ENCODE peak calls at places on chromosome 22, in six cellular contexts. K, U, F, T, R and O are unnamed samples.

GRCh38 chr22:46764140-46764680 is 1.8 kb downstream of the TBC1D22A start:
- DNase-seq in F (no peak), U (no peak), R (no peak), T (no peak), K (no peak), O (no peak)

GRCh38 chr22:19143967-19144400 is 467 bp downstream of the ESS2 start:
- DNase-seq in R (no peak), K (no peak), U (peak; percentile 11), F (no peak), T (no peak), O (no peak)

GRCh38 chr22:38267086-38267485 is 5.7 kb downstream of the TMEM184B start:
- DNase-seq in K (peak; percentile 87), U (no peak), R (no peak), T (no peak), F (no peak), O (peak; percentile 59)

GRCh38 chr22:37910863-37911262 is 4.8 kb downstream of the MICALL1 start:
- DNase-seq in R (no peak), T (no peak), K (no peak), F (peak; percentile 19), U (no peak), O (no peak)

GRCh38 chr22:25996669-25997068 is 172.6 kb upstream of the SEZ6L start:
- DNase-seq in T (no peak), F (no peak), R (no peak), K (no peak), U (no peak), O (no peak)

GRCh38 chr22:45201678-45202332 is 38.1 kb downstream of the NUP50 start:
- DNase-seq in F (peak; percentile 51), R (no peak), U (peak; percentile 79), K (no peak), T (no peak), O (no peak)

GRCh38 chr22:45336971-45337431 is 27.3 kb downstream of the FAM118A start:
- DNase-seq in U (peak; percentile 8), R (peak; percentile 84), K (peak; percentile 88), F (no peak), T (no peak), O (no peak)

GRCh38 chr22:46071451-46072029 is 78.8 kb upstream of the PPARA start:
- DNase-seq in T (no peak), R (peak; percentile 92), U (peak; percentile 77), K (peak; percentile 97), F (peak; percentile 99), O (no peak)

GRCh38 chr22:28855355-28856094 is 27.8 kb upstream of the ZNRF3 start:
- DNase-seq in R (no peak), U (peak; percentile 64), F (peak; percentile 79), T (peak; percentile 68), K (peak; percentile 57), O (peak; percentile 60)

GRCh38 chr22:50329236-50329635 is 2.4 kb upstream of the DENND6B start:
- DNase-seq in K (no peak), U (peak; percentile 77), R (no peak), F (no peak), T (no peak), O (no peak)

GRCh38 chr22:25774575-25775026 is 32.6 kb downstream of the MYO18B start:
- DNase-seq in T (peak; percentile 62), U (no peak), R (no peak), F (peak; percentile 51), K (no peak), O (no peak)

GRCh38 chr22:45548991-45549736 is 46.5 kb downstream of the FBLN1 start:
- DNase-seq in R (no peak), T (no peak), K (no peak), F (peak; percentile 33), U (peak; percentile 87), O (no peak)

GRCh38 chr22:23789638-23790037 is 2.9 kb downstream of the SMARCB1 start:
- DNase-seq in F (peak; percentile 27), K (no peak), T (no peak), R (no peak), U (no peak), O (no peak)

GRCh38 chr22:46001426-46002106 is 24.6 kb upstream of the WNT7B start:
- DNase-seq in R (no peak), F (peak; percentile 100), K (no peak), U (no peak), T (no peak), O (no peak)

GRCh38 chr22:36350751-36351594 is 36.8 kb downstream of the MYH9 start:
- DNase-seq in F (peak; percentile 36), U (peak; percentile 51), R (peak; percentile 62), K (no peak), T (no peak), O (no peak)

GRCh38 chr22:41963453-41964105 is 5.7 kb upstream of the SEPTIN3 start:
- DNase-seq in F (no peak), U (no peak), K (no peak), R (no peak), T (no peak), O (no peak)

GRCh38 chr22:27667121-27667843 is 134.3 kb downstream of the MN1 start:
- DNase-seq in F (no peak), T (no peak), U (no peak), K (peak; percentile 48), R (no peak), O (no peak)

GRCh38 chr22:49574861-49575702 is 252.6 kb downstream of the BRD1 start:
- DNase-seq in R (peak; percentile 25), U (no peak), K (no peak), T (no peak), F (no peak), O (no peak)

GRCh38 chr22:31897842-31898241 is 46.5 kb upstream of the YWHAH start:
- DNase-seq in F (peak; percentile 13), U (peak; percentile 6), R (no peak), K (no peak), T (no peak), O (no peak)

GRCh38 chr22:37765953-37766566 is 41.7 kb upstream of the GCAT start:
- DNase-seq in K (no peak), U (no peak), T (no peak), R (no peak), F (no peak), O (no peak)

GRCh38 chr22:49240472-49240871 is 587.2 kb downstream of the BRD1 start:
- DNase-seq in R (no peak), U (no peak), T (no peak), F (no peak), K (no peak), O (no peak)

GRCh38 chr22:42951093-42951710 is 63.7 kb downstream of the PACSIN2 start:
- DNase-seq in U (no peak), K (no peak), F (no peak), T (no peak), R (no peak), O (no peak)

GRCh38 chr22:29831186-29831921 is 6.7 kb downstream of the ASCC2 start:
- DNase-seq in F (no peak), T (no peak), R (no peak), K (no peak), U (no peak), O (no peak)

GRCh38 chr22:20606041-20606783 is 98.8 kb downstream of the MED15 start:
- DNase-seq in T (peak; percentile 74), U (peak; percentile 82), R (peak; percentile 84), K (peak; percentile 22), F (peak; percentile 82), O (peak; percentile 61)

GRCh38 chr22:30214703-30215405 is 31.7 kb downstream of the LIF start:
- DNase-seq in R (no peak), T (no peak), K (no peak), U (no peak), F (peak; percentile 51), O (no peak)

GRCh38 chr22:39219071-39220050 is 25.4 kb downstream of the PDGFB start:
- DNase-seq in K (no peak), F (peak; percentile 40), T (no peak), R (peak; percentile 2), U (no peak), O (no peak)

GRCh38 chr22:24580276-24580675 is 12.6 kb downstream of the LRRC75B start:
- DNase-seq in F (no peak), T (no peak), R (no peak), K (no peak), U (peak; percentile 97), O (no peak)

GRCh38 chr22:22951035-22951434 is 63.4 kb downstream of the IGLL5 start:
- DNase-seq in T (no peak), U (no peak), K (no peak), R (no peak), F (peak; percentile 5), O (no peak)

GRCh38 chr22:48754611-48755331 is 1072.9 kb downstream of the BRD1 start:
- DNase-seq in K (no peak), F (no peak), T (no peak), U (no peak), R (no peak), O (no peak)

GRCh38 chr22:40322061-40322460 is 24.2 kb upstream of the ADSL start:
- DNase-seq in T (no peak), F (no peak), U (no peak), R (no peak), K (no peak), O (no peak)

GRCh38 chr22:37253164-37253660 is 9.1 kb upstream of the RAC2 start:
- DNase-seq in U (peak; percentile 27), T (no peak), K (no peak), R (no peak), F (no peak), O (no peak)

GRCh38 chr22:37074537-37074936 is 23.0 kb downstream of the KCTD17 start:
- DNase-seq in F (no peak), R (no peak), K (no peak), T (no peak), U (no peak), O (no peak)

GRCh38 chr22:30185129-30185528 is 61.4 kb downstream of the LIF start:
- DNase-seq in K (no peak), T (no peak), U (peak; percentile 34), R (no peak), F (no peak), O (no peak)